ENCODE peak calls at places on chromosomes 16 and 17, in eight cellular contexts. M is B cell, A is foreskin keratinocyte, T is neural crest cell, I is cardiac muscle cell, H is tibial nerve, O is AG10803, L is fibroblast of mammary gland. S is an unnamed sample.

GRCh38 chr17:64230551-64231408 is 32.3 kb downstream of the TEX2 start:
- DNase-seq in M (no peak), A (peak; percentile 99), T (no peak), I (peak; percentile 86), H (no peak), O (peak; percentile 96), L (peak; percentile 97), S (no peak)

GRCh38 chr16:84820771-84821170 is 986 bp downstream of the CRISPLD2 start:
- DNase-seq in M (no peak), A (no peak), T (no peak), I (no peak), H (no peak), O (no peak), L (peak; percentile 38), S (no peak)

GRCh38 chr16:8924214-8924613 is 39.5 kb downstream of the USP7 start:
- DNase-seq in M (no peak), A (no peak), T (no peak), I (no peak), H (no peak), O (no peak), L (peak; percentile 47), S (no peak)

GRCh38 chr17:48985436-48986245 is 11.5 kb upstream of the IGF2BP1 start:
- DNase-seq in M (no peak), A (no peak), T (no peak), I (no peak), H (no peak), O (no peak), L (no peak), S (no peak)

GRCh38 chr17:79983456-79983855 is 52.2 kb downstream of the TBC1D16 start:
- DNase-seq in M (no peak), A (no peak), T (no peak), I (peak; percentile 25), H (no peak), O (no peak), L (no peak), S (peak; percentile 15)

GRCh38 chr16:88658714-88659113 is 4.2 kb downstream of the MVD start:
- DNase-seq in M (no peak), A (no peak), T (no peak), I (no peak), H (no peak), O (no peak), L (no peak), S (no peak)

GRCh38 chr17:6823011-6823442 is 8.5 kb downstream of the TEKT1 start:
- DNase-seq in M (no peak), A (peak; percentile 84), T (no peak), I (peak; percentile 75), H (no peak), O (peak; percentile 65), L (peak; percentile 87), S (no peak)

GRCh38 chr16:3690991-3691720 is 26.2 kb downstream of the TRAP1 start:
- DNase-seq in M (no peak), A (no peak), T (no peak), I (no peak), H (peak; percentile 30), O (peak; percentile 72), L (peak; percentile 64), S (no peak)

GRCh38 chr17:3600529-3601205 is 8.5 kb downstream of the TRPV1 start:
- DNase-seq in M (no peak), A (no peak), T (no peak), I (no peak), H (no peak), O (no peak), L (no peak), S (no peak)

GRCh38 chr16:27920391-27920891 is 143.1 kb downstream of the GSG1L start:
- DNase-seq in M (no peak), A (peak; percentile 50), T (peak; percentile 38), I (peak; percentile 6), H (no peak), O (no peak), L (no peak), S (no peak)
- TF ChIP-seq CTCF in M (no peak), A (peak; percentile 53), T (peak; percentile 62), I (peak; percentile 24), H (no peak), O (no peak), L (peak; percentile 3), S (peak; percentile 31)

GRCh38 chr16:65066646-65067045 is 55.2 kb downstream of the CDH11 start:
- DNase-seq in M (no peak), A (no peak), T (no peak), I (no peak), H (no peak), O (no peak), L (no peak), S (no peak)

GRCh38 chr16:65069766-65070165 is 52.1 kb downstream of the CDH11 start:
- DNase-seq in M (no peak), A (no peak), T (no peak), I (peak; percentile 25), H (no peak), O (peak; percentile 22), L (peak; percentile 81), S (no peak)

GRCh38 chr16:65069090-65069489 is 52.8 kb downstream of the CDH11 start:
- DNase-seq in M (no peak), A (peak; percentile 72), T (no peak), I (peak; percentile 75), H (no peak), O (peak; percentile 87), L (peak; percentile 97), S (no peak)

GRCh38 chr16:65070831-65071230 is 51.0 kb downstream of the CDH11 start:
- DNase-seq in M (no peak), A (peak; percentile 78), T (peak; percentile 22), I (peak; percentile 97), H (no peak), O (peak; percentile 93), L (peak; percentile 100), S (no peak)

DNA sequence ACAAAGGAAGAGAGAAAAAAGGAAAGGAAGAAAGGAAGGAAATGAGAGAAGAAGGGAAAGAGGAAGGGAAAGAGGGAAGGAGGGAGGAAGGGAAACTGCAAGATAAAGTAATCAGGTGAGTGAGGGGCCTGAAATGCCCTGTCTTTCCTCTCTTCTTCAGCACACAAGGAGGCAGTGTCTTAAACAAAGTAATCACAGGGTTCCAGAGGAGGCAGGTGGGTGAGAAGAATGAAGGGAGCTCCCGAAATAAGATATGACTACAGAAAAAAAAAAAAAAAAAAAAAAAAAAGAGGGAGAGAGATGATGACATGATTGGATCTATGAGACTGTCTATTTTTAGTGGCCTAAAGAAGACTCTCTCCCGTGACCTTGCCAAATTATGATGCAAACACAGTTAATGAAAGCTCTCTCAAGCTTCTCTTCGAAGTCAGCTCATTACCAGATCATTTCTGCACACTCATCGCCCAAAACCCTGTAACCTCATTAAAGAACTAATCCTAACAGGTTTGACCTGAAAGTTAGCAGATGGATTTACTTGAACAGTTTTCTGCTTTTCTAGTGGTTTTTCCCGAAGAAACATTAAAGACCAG is 53.6 kb downstream of the CDH11 start:
- DNase-seq in M (no peak), A (peak; percentile 30), T (no peak), I (peak; percentile 59), H (no peak), O (peak; percentile 94), L (peak; percentile 88), S (no peak)
- TF ChIP-seq CTCF in M (no peak), A (no peak), T (no peak), I (no peak), H (no peak), O (no peak), L (no peak), S (no peak)

DNA sequence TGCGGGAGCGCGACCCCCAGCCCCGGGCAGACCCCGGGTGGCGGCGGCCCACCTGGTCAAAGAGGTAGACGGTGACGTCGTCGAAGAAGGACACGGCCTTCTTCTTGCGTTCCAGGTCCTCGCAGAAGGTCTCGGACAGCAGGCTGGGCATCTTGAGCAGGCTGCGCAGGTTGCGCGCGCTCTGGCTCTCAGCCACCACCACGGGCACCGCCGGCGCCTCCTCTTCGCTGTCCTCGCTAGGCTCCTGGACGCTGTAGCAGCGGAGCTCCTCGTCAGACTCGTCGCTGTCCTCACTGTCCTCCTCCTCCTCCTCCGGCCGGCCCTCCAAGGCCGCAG is 45.2 kb upstream of the PVALEF start:
- DNase-seq in M (no peak), A (no peak), T (no peak), I (no peak), H (no peak), O (no peak), L (no peak), S (no peak)
- TF ChIP-seq CTCF in M (no peak), A (no peak), T (peak; percentile 15), I (no peak), H (no peak), O (no peak), L (no peak), S (no peak)

DNA sequence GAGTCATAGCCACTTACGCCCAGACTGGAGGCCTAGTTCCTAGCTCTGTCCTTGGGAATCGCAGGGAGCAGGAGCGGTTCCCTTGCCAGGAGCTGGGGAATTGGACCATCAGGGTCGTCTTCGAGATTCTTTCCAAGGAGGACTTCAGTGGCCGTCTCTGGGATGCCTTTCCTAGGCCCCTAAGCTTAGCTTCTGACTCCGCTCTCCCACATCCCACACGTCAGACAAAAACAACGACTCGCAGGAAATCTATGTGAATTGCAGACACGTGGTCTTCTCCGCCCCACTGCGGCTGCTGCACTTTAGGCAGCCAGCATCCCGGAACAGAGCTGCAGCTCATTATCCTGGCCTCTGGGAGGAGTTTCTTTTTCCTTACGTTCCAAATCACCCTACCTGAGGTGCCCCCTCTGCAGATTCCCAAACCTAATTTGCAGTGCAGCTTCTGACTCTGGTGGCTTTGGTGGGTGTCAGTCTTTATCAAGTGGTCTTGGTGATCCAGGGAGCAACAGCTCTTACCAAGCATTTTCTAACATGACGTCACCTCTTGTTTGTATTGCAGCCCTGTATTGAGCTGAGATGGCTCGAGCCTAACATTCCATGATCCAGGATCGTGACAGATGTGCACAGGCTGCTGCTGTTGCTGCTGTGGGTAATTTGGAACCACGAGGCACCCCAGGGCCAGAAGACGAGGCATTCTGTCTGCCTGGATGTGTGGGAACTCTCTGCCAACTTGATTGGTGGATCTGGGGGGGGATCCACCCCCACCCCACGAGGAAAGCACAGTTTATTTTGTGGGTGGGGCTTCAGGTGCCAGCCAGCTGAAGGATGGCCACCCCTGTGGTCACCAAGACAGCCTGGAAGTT is 1.1 kb downstream of the KATNB1 start:
- DNase-seq in M (no peak), A (peak; percentile 71), T (no peak), I (peak; percentile 82), H (no peak), O (peak; percentile 86), L (peak; percentile 75), S (no peak)
- TF ChIP-seq CTCF in M (no peak), A (peak; percentile 55), T (peak; percentile 41), I (peak; percentile 9), H (peak; percentile 12), O (peak; percentile 35), L (peak; percentile 9), S (no peak)

GRCh38 chr16:48539485-48540221 is 70.3 kb downstream of the N4BP1 start:
- DNase-seq in M (no peak), A (no peak), T (no peak), I (no peak), H (no peak), O (no peak), L (no peak), S (no peak)

GRCh38 chr16:48537275-48537674 is 72.7 kb downstream of the N4BP1 start:
- DNase-seq in M (no peak), A (peak; percentile 55), T (no peak), I (no peak), H (no peak), O (no peak), L (no peak), S (no peak)

GRCh38 chr16:48537909-48538745 is 71.9 kb downstream of the N4BP1 start:
- DNase-seq in M (no peak), A (no peak), T (no peak), I (peak; percentile 67), H (no peak), O (peak; percentile 22), L (peak; percentile 42), S (no peak)

GRCh38 chr16:48540222-48540900 is 69.6 kb downstream of the N4BP1 start:
- DNase-seq in M (no peak), A (no peak), T (no peak), I (no peak), H (no peak), O (no peak), L (no peak), S (no peak)

GRCh38 chr16:48538746-48539484 is 71.1 kb downstream of the N4BP1 start:
- DNase-seq in M (no peak), A (no peak), T (no peak), I (no peak), H (no peak), O (no peak), L (no peak), S (peak; percentile 37)
- TF ChIP-seq CTCF in M (no peak), A (peak; percentile 56), T (peak; percentile 50), I (peak; percentile 53), H (peak; percentile 24), O (peak; percentile 43), L (peak; percentile 40), S (no peak)

S was measured in mesothelial cell of epicardium.